ENCODE peak calls at places on chromosomes 1 and 21, in eight cellular contexts. V, N, E, Z, W, Y, F and H are unnamed samples.

GRCh38 chr1:85815906-85816305 is 107.7 kb upstream of the ZNHIT6 start:
- DNase-seq in Z (no peak), F (no peak), V (no peak), N (no peak), Y (peak; percentile 68), E (peak; percentile 10), W (no peak), H (peak; percentile 9)

GRCh38 chr1:89125571-89126233 is at the start of gene GBP2:
- DNase-seq in E (peak; percentile 70), F (peak; percentile 33), W (no peak), V (peak; percentile 45), Y (peak; percentile 64), N (no peak), Z (no peak), H (peak; percentile 77)

GRCh38 chr1:61079276-61079897 is 3.0 kb upstream of the NFIA start:
- DNase-seq in F (no peak), W (no peak), Y (no peak), N (no peak), Z (no peak), V (no peak), E (no peak), H (no peak)

GRCh38 chr21:18521204-18521603 is 117.6 kb upstream of the TMPRSS15 start:
- DNase-seq in E (no peak), Z (no peak), W (no peak), V (no peak), Y (no peak), F (no peak), N (no peak), H (no peak)

GRCh38 chr1:92169606-92170005 is 48.1 kb upstream of the C1orf146 start:
- DNase-seq in V (no peak), N (no peak), Z (no peak), F (no peak), E (no peak), W (no peak), Y (no peak), H (no peak)

GRCh38 chr1:9181990-9182783 is 52.4 kb upstream of the H6PD start:
- DNase-seq in V (no peak), N (no peak), W (no peak), Y (no peak), F (no peak), Z (peak; percentile 83), E (peak; percentile 64), H (peak; percentile 46)

GRCh38 chr21:44870748-44871495 is 2.6 kb downstream of the PTTG1IP start:
- DNase-seq in E (no peak), F (peak; percentile 61), Z (peak; percentile 62), V (no peak), W (no peak), N (no peak), Y (peak; percentile 72), H (no peak)

GRCh38 chr1:166978795-166979194 is 3.5 kb upstream of the ILDR2 start:
- DNase-seq in W (no peak), F (no peak), E (no peak), V (no peak), Z (no peak), N (no peak), Y (no peak), H (no peak)

GRCh38 chr1:52550447-52550846 is 2.4 kb downstream of the TUT4 start:
- DNase-seq in V (no peak), Y (no peak), E (no peak), N (no peak), Z (no peak), F (no peak), W (no peak), H (no peak)

GRCh38 chr1:151574575-151575529 is 34.7 kb downstream of the TUFT1 start:
- DNase-seq in Z (no peak), N (no peak), Y (no peak), V (peak; percentile 51), F (no peak), W (no peak), E (peak; percentile 88), H (peak; percentile 96)

GRCh38 chr1:62337785-62338631 is 18.8 kb upstream of the KANK4 start:
- DNase-seq in W (no peak), Y (no peak), E (peak; percentile 22), Z (no peak), F (no peak), N (no peak), V (no peak), H (peak; percentile 8)

GRCh38 chr1:230160957-230161771 is 94.1 kb downstream of the GALNT2 start:
- DNase-seq in W (no peak), F (no peak), E (peak; percentile 29), V (no peak), Z (no peak), Y (no peak), N (no peak), H (no peak)

GRCh38 chr1:181818459-181818858 is 243.1 kb downstream of the ZNF648 start:
- DNase-seq in F (no peak), N (no peak), E (no peak), Z (no peak), Y (no peak), V (no peak), W (no peak), H (no peak)

GRCh38 chr21:25515484-25516405 is 91.5 kb downstream of the MRPL39 start:
- DNase-seq in E (peak; percentile 9), Y (no peak), Z (no peak), F (no peak), V (no peak), N (no peak), W (no peak), H (peak; percentile 63)

GRCh38 chr1:169933999-169934725 is 40.5 kb upstream of the SCYL3 start:
- DNase-seq in V (no peak), F (no peak), N (no peak), E (peak; percentile 53), Y (no peak), W (no peak), Z (no peak), H (peak; percentile 66)

GRCh38 chr1:47983677-47984076 is 13.5 kb downstream of the TRABD2B start:
- DNase-seq in W (no peak), Z (no peak), V (no peak), N (no peak), E (no peak), F (no peak), Y (no peak), H (no peak)

GRCh38 chr1:47984175-47984789 is 12.9 kb downstream of the TRABD2B start:
- DNase-seq in V (no peak), E (no peak), Y (no peak), F (no peak), W (no peak), N (no peak), Z (peak; percentile 63), H (no peak)

GRCh38 chr1:47987601-47988000 is 9.6 kb downstream of the TRABD2B start:
- DNase-seq in Y (no peak), N (no peak), Z (no peak), F (no peak), V (no peak), W (no peak), E (no peak), H (no peak)

GRCh38 chr1:47985001-47985400 is 12.2 kb downstream of the TRABD2B start:
- DNase-seq in Z (no peak), W (no peak), F (no peak), Y (no peak), V (no peak), N (no peak), E (no peak), H (no peak)

DNA sequence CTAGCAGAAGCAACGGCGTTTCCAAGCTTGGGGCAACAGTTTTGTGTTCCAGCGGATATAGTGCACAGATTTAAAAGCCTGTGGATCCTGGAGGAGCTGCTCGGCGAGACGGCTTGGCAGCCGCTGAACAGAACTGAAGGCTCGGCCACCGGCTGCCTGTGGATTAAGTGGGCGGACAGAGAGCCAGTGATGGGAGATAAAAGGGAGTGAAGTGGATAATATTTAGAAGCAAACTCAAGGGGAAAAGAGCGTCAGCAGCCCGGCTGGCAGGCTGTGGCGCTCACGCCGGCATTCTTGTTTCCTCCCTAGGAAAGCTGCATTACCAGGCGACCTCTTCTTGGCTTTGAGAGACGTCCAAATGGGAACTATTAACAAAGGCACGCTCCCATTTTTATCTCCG is 10.4 kb downstream of the TRABD2B start:
- DNase-seq in Y (no peak), Z (no peak), V (no peak), F (no peak), N (no peak), E (peak; percentile 73), W (no peak), H (peak; percentile 50)
- H3K4me3 ChIP-seq in Y (peak overlapping the region; percentile 34), Z (no peak overlapping the region), V (no peak overlapping the region), F (no peak overlapping the region), N (no peak overlapping the region), E (no peak overlapping the region), W (peak overlapping the region; percentile 3), H (no peak overlapping the region)

GRCh38 chr1:173603056-173603591 is at the start of gene SLC9C2:
- DNase-seq in N (peak; percentile 3), E (peak; percentile 91), V (no peak), W (no peak), F (no peak), Y (no peak), Z (no peak), H (peak; percentile 82)
- H3K4me3 ChIP-seq in N (no peak within 1 kb of the TSS), E (peak within 1 kb of the TSS; percentile 44), V (no peak within 1 kb of the TSS), W (peak within 1 kb of the TSS; percentile 15), F (no peak within 1 kb of the TSS), Y (peak within 1 kb of the TSS; percentile 15), Z (peak within 1 kb of the TSS; percentile 43), H (peak within 1 kb of the TSS; percentile 57)

DNA sequence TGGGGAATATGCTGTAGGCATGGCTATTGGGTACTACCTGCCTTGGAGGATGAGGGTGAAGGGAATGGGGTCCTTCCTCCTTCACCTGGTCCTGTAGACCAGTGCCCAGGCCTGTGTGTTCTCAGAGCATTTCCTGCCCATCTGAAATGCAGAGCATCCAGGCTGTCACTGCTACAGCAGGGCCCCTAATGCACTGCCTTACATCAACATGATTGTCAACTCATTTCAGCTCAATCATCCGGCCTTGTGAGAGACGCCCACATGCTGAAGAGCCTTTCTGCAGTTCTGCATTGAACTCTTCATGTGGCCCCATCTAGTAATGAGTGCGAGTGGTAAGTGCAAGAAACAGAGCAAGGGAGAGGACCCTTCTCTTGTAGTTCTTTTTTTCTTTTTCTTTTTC is 39.8 kb upstream of the SRP9 start:
- DNase-seq in Z (no peak), F (no peak), N (no peak), Y (no peak), W (no peak), E (no peak), V (no peak), H (no peak)
- H3K4me3 ChIP-seq in Z (no peak overlapping the region), F (no peak overlapping the region), N (no peak overlapping the region), Y (no peak overlapping the region), W (no peak overlapping the region), E (no peak overlapping the region), V (no peak overlapping the region), H (no peak overlapping the region)

GRCh38 chr1:78410643-78411042 is 80.1 kb upstream of the PTGFR start:
- DNase-seq in W (no peak), Z (no peak), Y (no peak), V (no peak), E (no peak), F (no peak), N (no peak), H (no peak)

GRCh38 chr1:78408830-78409229 is 81.9 kb upstream of the PTGFR start:
- DNase-seq in E (no peak), F (no peak), N (no peak), W (no peak), V (peak; percentile 48), Z (no peak), Y (no peak), H (peak; percentile 71)

GRCh38 chr1:78408192-78408591 is 82.6 kb upstream of the PTGFR start:
- DNase-seq in W (no peak), N (no peak), E (no peak), Z (no peak), Y (no peak), F (no peak), V (peak; percentile 90), H (peak; percentile 90)

GRCh38 chr1:78415165-78415564 is 75.6 kb upstream of the PTGFR start:
- DNase-seq in F (no peak), W (no peak), Z (no peak), V (no peak), Y (no peak), N (no peak), E (no peak), H (no peak)

GRCh38 chr1:78411707-78412106 is 79.1 kb upstream of the PTGFR start:
- DNase-seq in W (no peak), Z (no peak), N (no peak), E (no peak), Y (no peak), F (no peak), V (no peak), H (no peak)
- H3K4me3 ChIP-seq in W (no peak overlapping the region), Z (no peak overlapping the region), N (no peak overlapping the region), E (no peak overlapping the region), Y (no peak overlapping the region), F (no peak overlapping the region), V (no peak overlapping the region), H (no peak overlapping the region)